ENCODE peak calls at places on chromosomes 16 and 17, in five cellular contexts. One of them, this sample, is unnamed.

GRCh38 chr16:2987286-2987685 is 7.0 kb upstream of the PKMYT1 start:
- DNase-seq in uterus: no peak
- DNase-seq in endothelial cell of umbilical vein: no peak
- DNase-seq in transverse colon: no peak
- DNase-seq in HepG2: no peak
- DNase-seq in this sample: no peak

GRCh38 chr17:17419621-17420020 is 57.2 kb upstream of the MED9 start:
- DNase-seq in uterus: no peak
- DNase-seq in endothelial cell of umbilical vein: no peak
- DNase-seq in transverse colon: no peak
- DNase-seq in HepG2: no peak
- DNase-seq in this sample: no peak

GRCh38 chr17:42062673-42063072 is 12.3 kb upstream of the C17orf113 start:
- DNase-seq in uterus: no peak
- DNase-seq in endothelial cell of umbilical vein: no peak
- DNase-seq in transverse colon: no peak
- DNase-seq in HepG2: no peak
- DNase-seq in this sample: no peak

GRCh38 chr16:48158296-48158695 is 2.5 kb upstream of the ABCC12 start:
- DNase-seq in uterus: no peak
- DNase-seq in endothelial cell of umbilical vein: no peak
- DNase-seq in transverse colon: no peak
- DNase-seq in HepG2: peak; percentile 31
- DNase-seq in this sample: peak; percentile 69

GRCh38 chr17:179066-179432 is 2.4 kb downstream of the DOC2B start:
- DNase-seq in uterus: no peak
- DNase-seq in endothelial cell of umbilical vein: no peak
- DNase-seq in transverse colon: no peak
- DNase-seq in HepG2: no peak
- DNase-seq in this sample: no peak

GRCh38 chr16:54462151-54462651 is 175.6 kb upstream of the IRX3 start:
- DNase-seq in uterus: no peak
- DNase-seq in endothelial cell of umbilical vein: no peak
- DNase-seq in transverse colon: no peak
- DNase-seq in HepG2: no peak
- DNase-seq in this sample: no peak

GRCh38 chr16:46691720-46692119 is 2.3 kb downstream of the ORC6 start:
- DNase-seq in uterus: no peak
- DNase-seq in endothelial cell of umbilical vein: peak; percentile 57
- DNase-seq in transverse colon: no peak
- DNase-seq in HepG2: no peak
- DNase-seq in this sample: no peak

GRCh38 chr16:13414154-13414553 is 505.8 kb upstream of the ERCC4 start:
- DNase-seq in uterus: no peak
- DNase-seq in endothelial cell of umbilical vein: no peak
- DNase-seq in transverse colon: no peak
- DNase-seq in HepG2: no peak
- DNase-seq in this sample: no peak

GRCh38 chr16:21179983-21180365 is 21.5 kb downstream of the LDAF1 start:
- DNase-seq in uterus: no peak
- DNase-seq in endothelial cell of umbilical vein: no peak
- DNase-seq in transverse colon: no peak
- DNase-seq in HepG2: no peak
- DNase-seq in this sample: no peak

GRCh38 chr17:63530557-63531021 is 7.4 kb downstream of the KCNH6 start:
- DNase-seq in uterus: no peak
- DNase-seq in endothelial cell of umbilical vein: no peak
- DNase-seq in transverse colon: no peak
- DNase-seq in HepG2: no peak
- DNase-seq in this sample: no peak

GRCh38 chr17:2798679-2799078 is 2.4 kb downstream of the RAP1GAP2 start:
- DNase-seq in uterus: no peak
- DNase-seq in endothelial cell of umbilical vein: no peak
- DNase-seq in transverse colon: no peak
- DNase-seq in HepG2: no peak
- DNase-seq in this sample: no peak

GRCh38 chr17:74513987-74514631 is 17.2 kb downstream of the CD300LB start:
- DNase-seq in uterus: no peak
- DNase-seq in endothelial cell of umbilical vein: peak; percentile 31
- DNase-seq in transverse colon: no peak
- DNase-seq in HepG2: peak; percentile 40
- DNase-seq in this sample: peak; percentile 51

GRCh38 chr17:282000-282911 is 70.4 kb downstream of the RPH3AL start:
- DNase-seq in uterus: peak; percentile 3
- DNase-seq in endothelial cell of umbilical vein: no peak
- DNase-seq in transverse colon: no peak
- DNase-seq in HepG2: peak; percentile 55
- DNase-seq in this sample: peak; percentile 77

GRCh38 chr17:30290696-30291570 is 811 bp downstream of the BLMH start:
- DNase-seq in uterus: peak; percentile 16
- DNase-seq in endothelial cell of umbilical vein: peak; percentile 57
- DNase-seq in transverse colon: peak; percentile 58
- DNase-seq in HepG2: peak; percentile 35
- DNase-seq in this sample: peak; percentile 61

GRCh38 chr17:10600551-10600950 is 51.1 kb upstream of the MYH2 start:
- DNase-seq in uterus: no peak
- DNase-seq in endothelial cell of umbilical vein: peak; percentile 16
- DNase-seq in transverse colon: no peak
- DNase-seq in HepG2: no peak
- DNase-seq in this sample: no peak

GRCh38 chr17:75698659-75699058 is 22.6 kb upstream of the ITGB4 start:
- DNase-seq in uterus: no peak
- DNase-seq in endothelial cell of umbilical vein: no peak
- DNase-seq in transverse colon: no peak
- DNase-seq in HepG2: no peak
- DNase-seq in this sample: no peak

GRCh38 chr17:9924735-9925191 is 19.7 kb upstream of the RCVRN start:
- DNase-seq in uterus: no peak
- DNase-seq in endothelial cell of umbilical vein: peak; percentile 39
- DNase-seq in transverse colon: no peak
- DNase-seq in HepG2: peak; percentile 66
- DNase-seq in this sample: peak; percentile 80

GRCh38 chr17:58991718-58992331 is 114.9 kb downstream of the TRIM37 start:
- DNase-seq in uterus: no peak
- DNase-seq in endothelial cell of umbilical vein: no peak
- DNase-seq in transverse colon: peak; percentile 22
- DNase-seq in HepG2: peak; percentile 47
- DNase-seq in this sample: no peak

GRCh38 chr17:50593321-50593720 is 32.8 kb downstream of the CACNA1G start:
- DNase-seq in uterus: no peak
- DNase-seq in endothelial cell of umbilical vein: no peak
- DNase-seq in transverse colon: no peak
- DNase-seq in HepG2: peak; percentile 21
- DNase-seq in this sample: no peak

GRCh38 chr16:29025735-29026134 is 40.9 kb downstream of the LAT start:
- DNase-seq in uterus: no peak
- DNase-seq in endothelial cell of umbilical vein: no peak
- DNase-seq in transverse colon: no peak
- DNase-seq in HepG2: no peak
- DNase-seq in this sample: no peak

GRCh38 chr16:25747160-25747758 is 55.5 kb downstream of the HS3ST4 start:
- DNase-seq in uterus: no peak
- DNase-seq in endothelial cell of umbilical vein: no peak
- DNase-seq in transverse colon: no peak
- DNase-seq in HepG2: no peak
- DNase-seq in this sample: peak; percentile 26

GRCh38 chr16:48901712-48902374 is 291.9 kb upstream of the N4BP1 start:
- DNase-seq in uterus: no peak
- DNase-seq in endothelial cell of umbilical vein: no peak
- DNase-seq in transverse colon: no peak
- DNase-seq in HepG2: no peak
- DNase-seq in this sample: no peak

GRCh38 chr17:19411641-19412040 is 609 bp downstream of the RNF112 start:
- DNase-seq in uterus: no peak
- DNase-seq in endothelial cell of umbilical vein: no peak
- DNase-seq in transverse colon: no peak
- DNase-seq in HepG2: no peak
- DNase-seq in this sample: no peak

GRCh38 chr17:50508573-50509460 is 578 bp downstream of the MYCBPAP start:
- DNase-seq in uterus: no peak
- DNase-seq in endothelial cell of umbilical vein: no peak
- DNase-seq in transverse colon: no peak
- DNase-seq in HepG2: no peak
- DNase-seq in this sample: no peak

GRCh38 chr17:17568772-17569195 is 22.7 kb downstream of the PEMT start:
- DNase-seq in uterus: no peak
- DNase-seq in endothelial cell of umbilical vein: peak; percentile 38
- DNase-seq in transverse colon: peak; percentile 80
- DNase-seq in HepG2: peak; percentile 54
- DNase-seq in this sample: peak; percentile 72

GRCh38 chr17:66562119-66562518 is 259.7 kb downstream of the PRKCA start:
- DNase-seq in uterus: no peak
- DNase-seq in endothelial cell of umbilical vein: no peak
- DNase-seq in transverse colon: no peak
- DNase-seq in HepG2: no peak
- DNase-seq in this sample: no peak

DNA sequence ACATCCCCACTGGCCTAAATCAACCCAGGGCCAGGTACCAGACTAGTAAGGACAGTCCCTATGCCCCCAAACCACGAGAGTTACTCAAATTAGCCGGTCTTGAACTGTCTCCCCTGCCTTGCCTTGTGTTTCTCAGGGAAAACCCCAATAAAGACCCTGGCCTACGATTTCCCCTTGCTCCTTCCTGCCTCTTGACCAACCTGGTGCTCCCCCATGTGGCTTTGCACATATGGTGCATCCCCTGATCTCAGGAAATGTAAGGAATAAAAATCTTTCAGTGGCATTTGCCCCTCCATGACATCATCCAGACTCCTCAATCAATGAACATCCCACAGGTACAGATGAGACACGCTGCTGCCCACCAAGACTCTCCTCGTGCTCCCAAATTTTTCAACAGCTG is 87.9 kb downstream of the ZNF18 start:
- DNase-seq in uterus: no peak
- DNase-seq in endothelial cell of umbilical vein: no peak
- DNase-seq in transverse colon: no peak
- DNase-seq in HepG2: no peak
- DNase-seq in this sample: peak; percentile 16
- TF ChIP-seq CTCF in uterus: no peak
- TF ChIP-seq CTCF in endothelial cell of umbilical vein: no peak
- TF ChIP-seq CTCF in transverse colon: no peak
- TF ChIP-seq CTCF in HepG2: peak; percentile 26
- TF ChIP-seq CTCF in this sample: peak; percentile 37

GRCh38 chr17:32342603-32343325 is 791 bp upstream of the C17orf75 start:
- DNase-seq in uterus: no peak
- DNase-seq in endothelial cell of umbilical vein: no peak
- DNase-seq in transverse colon: no peak
- DNase-seq in HepG2: no peak
- DNase-seq in this sample: no peak

GRCh38 chr17:32341141-32341856 is 674 bp downstream of the C17orf75 start:
- DNase-seq in uterus: no peak
- DNase-seq in endothelial cell of umbilical vein: peak; percentile 40
- DNase-seq in transverse colon: no peak
- DNase-seq in HepG2: peak; percentile 58
- DNase-seq in this sample: peak; percentile 63

GRCh38 chr17:32345953-32346600 is 3.9 kb upstream of the ZNF207 start:
- DNase-seq in uterus: no peak
- DNase-seq in endothelial cell of umbilical vein: no peak
- DNase-seq in transverse colon: no peak
- DNase-seq in HepG2: no peak
- DNase-seq in this sample: no peak

GRCh38 chr17:32341857-32342602 is at the start of gene C17orf75:
- DNase-seq in uterus: peak; percentile 66
- DNase-seq in endothelial cell of umbilical vein: peak; percentile 73
- DNase-seq in transverse colon: peak; percentile 82
- DNase-seq in HepG2: peak; percentile 73
- DNase-seq in this sample: peak; percentile 92
- TF ChIP-seq POLR2A in uterus: no peak
- TF ChIP-seq POLR2A in endothelial cell of umbilical vein: peak; percentile 80
- TF ChIP-seq POLR2A in transverse colon: peak; percentile 59
- TF ChIP-seq POLR2A in HepG2: peak; percentile 80
- TF ChIP-seq POLR2A in this sample: peak; percentile 71

GRCh38 chr17:79813826-79814623 is 17.1 kb upstream of the CBX8 start:
- DNase-seq in uterus: no peak
- DNase-seq in endothelial cell of umbilical vein: no peak
- DNase-seq in transverse colon: no peak
- DNase-seq in HepG2: no peak
- DNase-seq in this sample: no peak
- H3K4me3 ChIP-seq in uterus: no peak overlapping the region
- H3K4me3 ChIP-seq in endothelial cell of umbilical vein: no peak overlapping the region
- H3K4me3 ChIP-seq in transverse colon: peak overlapping the region; percentile 39
- H3K4me3 ChIP-seq in HepG2: no peak overlapping the region
- H3K4me3 ChIP-seq in this sample: no peak overlapping the region

DNA sequence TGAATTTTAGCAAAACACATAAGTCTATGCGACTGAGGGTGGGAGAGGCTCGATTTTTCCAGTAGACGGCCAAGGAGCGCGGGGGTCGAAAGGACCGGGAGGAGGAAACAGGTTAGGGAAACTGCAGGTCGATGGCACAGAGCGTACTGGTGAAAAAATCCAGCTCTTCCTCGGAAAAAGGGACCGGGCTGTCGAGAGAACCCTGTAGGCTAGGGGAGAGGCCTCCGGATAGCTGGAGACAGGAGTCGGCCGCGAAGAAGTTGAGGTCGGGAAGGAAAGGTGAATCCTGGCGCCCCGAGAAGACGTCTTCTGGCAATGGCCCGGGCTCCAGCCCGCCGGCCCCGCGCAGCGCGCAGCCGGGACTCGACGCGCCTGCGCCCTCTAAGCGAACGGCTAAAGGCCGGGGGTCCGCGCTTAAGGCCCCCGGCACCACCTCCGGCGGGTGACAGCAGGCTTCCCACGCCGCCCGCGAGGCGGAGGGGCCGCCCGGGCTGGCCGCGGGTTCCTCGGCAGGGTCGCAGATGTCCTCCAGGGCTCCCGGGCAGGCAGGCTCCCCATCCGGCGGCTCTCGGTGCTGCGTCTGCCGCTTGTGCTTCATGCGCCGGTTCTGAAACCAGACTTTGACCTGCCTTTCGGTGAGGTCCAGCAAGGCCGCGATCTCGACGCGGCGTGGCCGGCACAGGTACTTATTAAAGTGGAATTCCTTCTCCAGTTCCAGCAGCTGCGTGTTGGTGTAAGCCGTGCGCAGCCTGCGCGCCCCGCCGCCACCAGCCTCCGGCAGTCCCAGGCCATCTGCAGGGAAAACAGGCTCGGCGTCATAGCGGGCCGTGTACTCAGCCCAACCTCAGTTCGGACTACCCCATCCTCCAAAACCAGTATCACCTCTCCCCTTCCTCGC is 1.7 kb downstream of the HOXB2 start:
- DNase-seq in uterus: peak; percentile 52
- DNase-seq in endothelial cell of umbilical vein: peak; percentile 61
- DNase-seq in transverse colon: peak; percentile 57
- DNase-seq in HepG2: no peak
- DNase-seq in this sample: no peak
- TF ChIP-seq CTCF in uterus: peak; percentile 16
- TF ChIP-seq CTCF in endothelial cell of umbilical vein: peak; percentile 3
- TF ChIP-seq CTCF in transverse colon: peak; percentile 3
- TF ChIP-seq CTCF in HepG2: no peak
- TF ChIP-seq CTCF in this sample: no peak